ENCODE peak calls at places on chromosome 9, in eight cellular contexts. J is activated naive CD8-positive, alpha-beta T cell treated with anti-CD3 and anti-CD28 coated beads for 36 hours; S is pancreas; K is B cell; N is HS-5; Y is naive B cell; F is GM23338; E is activated naive CD4-positive, alpha-beta T cell. R is an unnamed sample.

GRCh38 chr9:114307323-114308250 is 15.3 kb upstream of the ORM1 start:
- DNase-seq in E (no peak), S (no peak), N (no peak), K (no peak), Y (no peak), J (no peak), F (no peak), R (no peak)

GRCh38 chr9:97979778-97980478 is 3.2 kb upstream of the ANP32B start:
- DNase-seq in J (no peak), N (no peak), E (no peak), F (no peak), Y (no peak), S (no peak), K (no peak), R (no peak)

GRCh38 chr9:132873403-132873802 is 4.7 kb downstream of the AK8 start:
- DNase-seq in J (no peak), F (no peak), E (no peak), N (no peak), K (no peak), S (no peak), Y (no peak), R (no peak)

GRCh38 chr9:137534256-137535119 is 15.7 kb downstream of the PNPLA7 start:
- DNase-seq in K (no peak), N (no peak), J (peak; percentile 12), E (no peak), Y (peak; percentile 28), S (no peak), F (peak; percentile 84), R (peak; percentile 59)

GRCh38 chr9:123438821-123439220 is 82.8 kb downstream of the CRB2 start:
- DNase-seq in J (no peak), F (peak; percentile 84), Y (no peak), E (no peak), N (no peak), K (no peak), S (no peak), R (peak; percentile 49)

GRCh38 chr9:88033303-88033702 is 59.0 kb upstream of the CDK20 start:
- DNase-seq in J (no peak), Y (no peak), F (no peak), E (no peak), N (no peak), K (no peak), S (no peak), R (no peak)

GRCh38 chr9:110141118-110141797 is 66.7 kb downstream of the C9orf152 start:
- DNase-seq in K (no peak), F (no peak), Y (no peak), S (no peak), N (peak; percentile 97), J (no peak), E (no peak), R (no peak)

GRCh38 chr9:2291980-2292704 is 277.0 kb downstream of the SMARCA2 start:
- DNase-seq in F (no peak), K (no peak), S (no peak), Y (no peak), E (no peak), N (no peak), J (no peak), R (no peak)

GRCh38 chr9:70218767-70219166 is 40.0 kb upstream of the SMC5 start:
- DNase-seq in E (no peak), N (peak; percentile 52), Y (no peak), F (no peak), K (no peak), S (no peak), J (no peak), R (no peak)

GRCh38 chr9:132826131-132826530 is 52.0 kb downstream of the AK8 start:
- DNase-seq in N (no peak), Y (no peak), S (no peak), F (no peak), K (no peak), J (no peak), E (no peak), R (no peak)

GRCh38 chr9:6869081-6869948 is 111.5 kb downstream of the KDM4C start:
- DNase-seq in Y (no peak), E (no peak), N (no peak), J (no peak), S (no peak), K (no peak), F (peak; percentile 41), R (peak; percentile 45)

GRCh38 chr9:99274016-99274415 is 51.9 kb downstream of the SEC61B start:
- DNase-seq in N (no peak), Y (no peak), J (no peak), E (no peak), K (no peak), S (no peak), F (no peak), R (no peak)

GRCh38 chr9:108235599-108235998 is 620.2 kb downstream of the ACTL7B start:
- DNase-seq in Y (no peak), J (no peak), K (no peak), N (no peak), S (no peak), F (no peak), E (no peak), R (no peak)

GRCh38 chr9:89177021-89177400 is 1.6 kb downstream of the SHC3 start:
- DNase-seq in Y (no peak), J (no peak), K (no peak), F (peak; percentile 39), N (no peak), E (no peak), S (no peak), R (no peak)

GRCh38 chr9:20650313-20650712 is 28.0 kb upstream of the MLLT3 start:
- DNase-seq in K (no peak), F (no peak), E (no peak), J (no peak), Y (no peak), S (no peak), N (no peak), R (no peak)

GRCh38 chr9:119707228-119707627 is 338.0 kb upstream of the BRINP1 start:
- DNase-seq in S (no peak), Y (no peak), F (no peak), E (no peak), N (no peak), J (no peak), K (no peak), R (no peak)

GRCh38 chr9:101530076-101530711 is 3.5 kb upstream of the RNF20 start:
- DNase-seq in E (peak; percentile 8), Y (peak; percentile 74), J (peak; percentile 64), F (peak; percentile 89), S (peak; percentile 40), K (peak; percentile 50), N (no peak), R (peak; percentile 81)

GRCh38 chr9:96113045-96113444 is 188.9 kb downstream of the HSD17B3 start:
- DNase-seq in E (no peak), Y (no peak), N (no peak), J (no peak), K (no peak), F (no peak), S (no peak), R (no peak)

GRCh38 chr9:36149197-36149596 is 12.7 kb downstream of the GLIPR2 start:
- DNase-seq in S (no peak), K (no peak), F (no peak), E (no peak), Y (no peak), N (no peak), J (no peak), R (no peak)

GRCh38 chr9:81132796-81133195 is 556.6 kb downstream of the TLE1 start:
- DNase-seq in J (no peak), N (no peak), S (no peak), K (no peak), F (no peak), Y (no peak), E (no peak), R (no peak)

GRCh38 chr9:91386765-91387164 is 25.0 kb upstream of the AUH start:
- DNase-seq in F (no peak), E (no peak), S (no peak), K (no peak), Y (no peak), N (no peak), J (no peak), R (no peak)

GRCh38 chr9:95073042-95073607 is 244.4 kb downstream of the FANCC start:
- DNase-seq in S (no peak), Y (no peak), J (no peak), K (no peak), N (no peak), E (no peak), F (peak; percentile 67), R (peak; percentile 73)

GRCh38 chr9:134162926-134163373 is 1.4 kb downstream of the RNU6ATAC start:
- DNase-seq in Y (no peak), S (no peak), F (peak; percentile 63), N (no peak), E (no peak), J (no peak), K (no peak), R (peak; percentile 41)

GRCh38 chr9:124045076-124045829 is 33.7 kb downstream of the LHX2 start:
- DNase-seq in E (no peak), S (peak; percentile 44), K (no peak), Y (no peak), J (peak; percentile 35), N (no peak), F (peak; percentile 71), R (peak; percentile 51)

GRCh38 chr9:123550012-123550411 is 194.0 kb downstream of the CRB2 start:
- DNase-seq in E (no peak), N (no peak), K (no peak), J (no peak), Y (no peak), S (no peak), F (no peak), R (no peak)

GRCh38 chr9:20030221-20030620 is 241.4 kb upstream of the SLC24A2 start:
- DNase-seq in Y (no peak), J (no peak), S (no peak), N (no peak), F (no peak), K (no peak), E (no peak), R (no peak)

GRCh38 chr9:92738661-92739081 is 26.0 kb downstream of the BICD2 start:
- DNase-seq in K (no peak), Y (no peak), S (no peak), J (no peak), F (no peak), N (no peak), E (no peak), R (no peak)

GRCh38 chr9:125829743-125830142 is 82.6 kb downstream of the PBX3 start:
- DNase-seq in S (no peak), K (peak; percentile 25), J (peak; percentile 45), N (no peak), F (no peak), E (no peak), Y (peak; percentile 53), R (no peak)

GRCh38 chr9:20611751-20612287 is 10.5 kb downstream of the MLLT3 start:
- DNase-seq in K (no peak), E (no peak), S (no peak), N (no peak), F (peak; percentile 62), Y (no peak), J (no peak), R (no peak)

GRCh38 chr9:14687042-14687719 is 6.1 kb downstream of the ZDHHC21 start:
- DNase-seq in E (no peak), N (peak; percentile 75), Y (no peak), F (no peak), S (no peak), J (no peak), K (no peak), R (no peak)

GRCh38 chr9:121222524-121223171 is 21.0 kb upstream of the RAB14 start:
- DNase-seq in N (no peak), F (peak; percentile 59), S (peak; percentile 31), K (no peak), E (no peak), Y (no peak), J (no peak), R (no peak)

GRCh38 chr9:4108708-4109444 is 191.0 kb downstream of the GLIS3 start:
- DNase-seq in F (no peak), Y (no peak), K (no peak), N (no peak), S (no peak), E (no peak), J (no peak), R (no peak)

GRCh38 chr9:82247318-82247717 is 258.7 kb downstream of the SPATA31D1 start:
- DNase-seq in E (no peak), J (no peak), F (no peak), K (no peak), S (no peak), Y (no peak), N (no peak), R (peak; percentile 25)

GRCh38 chr9:112719292-112719691 is 1.4 kb upstream of the INIP start:
- DNase-seq in E (no peak), Y (no peak), N (no peak), K (no peak), S (no peak), F (no peak), J (no peak), R (no peak)